ENCODE peak calls at places on chromosomes 16 and 17, in ten cellular contexts. One of them, this sample, is unnamed.

GRCh38 chr17:5706835-5707234 is 122.5 kb upstream of the NLRP1 start:
- DNase-seq in kidney epithelial cell: no peak
- DNase-seq in effector CD8-positive, alpha-beta T cell: peak; percentile 35
- DNase-seq in pons: peak; percentile 87
- DNase-seq in NCI-H748 treated with DMSO at 0.1 percent for 48 hours: peak; percentile 66
- DNase-seq in H7: peak; percentile 81
- DNase-seq in type B pancreatic cell: peak; percentile 74
- DNase-seq in COR-L47: no peak
- DNase-seq in NCI-H146: peak; percentile 75
- DNase-seq in stimulated activated CD4-positive, alpha-beta T cell treated with anti-CD3 and anti-CD28 coated beads, Interleukin-1b, Interleukin-23, amount 100 ng/mL, for 1 hour: peak; percentile 38
- DNase-seq in this sample: peak; percentile 35

GRCh38 chr17:17120716-17121115 is 78.5 kb downstream of the MPRIP start:
- DNase-seq in kidney epithelial cell: no peak
- DNase-seq in effector CD8-positive, alpha-beta T cell: no peak
- DNase-seq in pons: no peak
- DNase-seq in NCI-H748 treated with DMSO at 0.1 percent for 48 hours: no peak
- DNase-seq in H7: peak; percentile 69
- DNase-seq in type B pancreatic cell: no peak
- DNase-seq in COR-L47: no peak
- DNase-seq in NCI-H146: no peak
- DNase-seq in stimulated activated CD4-positive, alpha-beta T cell treated with anti-CD3 and anti-CD28 coated beads, Interleukin-1b, Interleukin-23, amount 100 ng/mL, for 1 hour: no peak
- DNase-seq in this sample: no peak

GRCh38 chr16:85562102-85562786 is 50.9 kb upstream of the GSE1 start:
- DNase-seq in kidney epithelial cell: no peak
- DNase-seq in effector CD8-positive, alpha-beta T cell: no peak
- DNase-seq in pons: no peak
- DNase-seq in NCI-H748 treated with DMSO at 0.1 percent for 48 hours: no peak
- DNase-seq in H7: no peak
- DNase-seq in type B pancreatic cell: no peak
- DNase-seq in COR-L47: no peak
- DNase-seq in NCI-H146: peak; percentile 68
- DNase-seq in stimulated activated CD4-positive, alpha-beta T cell treated with anti-CD3 and anti-CD28 coated beads, Interleukin-1b, Interleukin-23, amount 100 ng/mL, for 1 hour: no peak
- DNase-seq in this sample: no peak

GRCh38 chr16:88785106-88785924 is at the start of gene PIEZO1:
- DNase-seq in kidney epithelial cell: no peak
- DNase-seq in effector CD8-positive, alpha-beta T cell: peak; percentile 77
- DNase-seq in pons: no peak
- DNase-seq in NCI-H748 treated with DMSO at 0.1 percent for 48 hours: no peak
- DNase-seq in H7: peak; percentile 90
- DNase-seq in type B pancreatic cell: no peak
- DNase-seq in COR-L47: no peak
- DNase-seq in NCI-H146: no peak
- DNase-seq in stimulated activated CD4-positive, alpha-beta T cell treated with anti-CD3 and anti-CD28 coated beads, Interleukin-1b, Interleukin-23, amount 100 ng/mL, for 1 hour: peak; percentile 63
- DNase-seq in this sample: peak; percentile 70

GRCh38 chr16:68093816-68094613 is 8.8 kb downstream of the NFATC3 start:
- DNase-seq in kidney epithelial cell: no peak
- DNase-seq in effector CD8-positive, alpha-beta T cell: no peak
- DNase-seq in pons: peak; percentile 72
- DNase-seq in NCI-H748 treated with DMSO at 0.1 percent for 48 hours: no peak
- DNase-seq in H7: peak; percentile 26
- DNase-seq in type B pancreatic cell: no peak
- DNase-seq in COR-L47: no peak
- DNase-seq in NCI-H146: no peak
- DNase-seq in stimulated activated CD4-positive, alpha-beta T cell treated with anti-CD3 and anti-CD28 coated beads, Interleukin-1b, Interleukin-23, amount 100 ng/mL, for 1 hour: no peak
- DNase-seq in this sample: no peak

GRCh38 chr16:85279874-85280545 is 167.7 kb upstream of the CIBAR2 start:
- DNase-seq in kidney epithelial cell: no peak
- DNase-seq in effector CD8-positive, alpha-beta T cell: no peak
- DNase-seq in pons: peak; percentile 63
- DNase-seq in NCI-H748 treated with DMSO at 0.1 percent for 48 hours: no peak
- DNase-seq in H7: no peak
- DNase-seq in type B pancreatic cell: no peak
- DNase-seq in COR-L47: no peak
- DNase-seq in NCI-H146: no peak
- DNase-seq in stimulated activated CD4-positive, alpha-beta T cell treated with anti-CD3 and anti-CD28 coated beads, Interleukin-1b, Interleukin-23, amount 100 ng/mL, for 1 hour: no peak
- DNase-seq in this sample: no peak

GRCh38 chr17:38751144-38751802 is 1.3 kb upstream of the PSMB3 start:
- DNase-seq in kidney epithelial cell: no peak
- DNase-seq in effector CD8-positive, alpha-beta T cell: no peak
- DNase-seq in pons: no peak
- DNase-seq in NCI-H748 treated with DMSO at 0.1 percent for 48 hours: peak; percentile 61
- DNase-seq in H7: peak; percentile 51
- DNase-seq in type B pancreatic cell: no peak
- DNase-seq in COR-L47: peak; percentile 39
- DNase-seq in NCI-H146: peak; percentile 63
- DNase-seq in stimulated activated CD4-positive, alpha-beta T cell treated with anti-CD3 and anti-CD28 coated beads, Interleukin-1b, Interleukin-23, amount 100 ng/mL, for 1 hour: no peak
- DNase-seq in this sample: no peak

GRCh38 chr17:7021993-7022778 is 664 bp upstream of the BCL6B start:
- DNase-seq in kidney epithelial cell: no peak
- DNase-seq in effector CD8-positive, alpha-beta T cell: peak; percentile 64
- DNase-seq in pons: peak; percentile 46
- DNase-seq in NCI-H748 treated with DMSO at 0.1 percent for 48 hours: peak; percentile 44
- DNase-seq in H7: peak; percentile 97
- DNase-seq in type B pancreatic cell: peak; percentile 84
- DNase-seq in COR-L47: no peak
- DNase-seq in NCI-H146: peak; percentile 64
- DNase-seq in stimulated activated CD4-positive, alpha-beta T cell treated with anti-CD3 and anti-CD28 coated beads, Interleukin-1b, Interleukin-23, amount 100 ng/mL, for 1 hour: peak; percentile 68
- DNase-seq in this sample: peak; percentile 66

GRCh38 chr16:88703486-88704309 is 2.5 kb downstream of the RNF166 start:
- DNase-seq in kidney epithelial cell: no peak
- DNase-seq in effector CD8-positive, alpha-beta T cell: peak; percentile 53
- DNase-seq in pons: peak; percentile 51
- DNase-seq in NCI-H748 treated with DMSO at 0.1 percent for 48 hours: no peak
- DNase-seq in H7: no peak
- DNase-seq in type B pancreatic cell: no peak
- DNase-seq in COR-L47: no peak
- DNase-seq in NCI-H146: no peak
- DNase-seq in stimulated activated CD4-positive, alpha-beta T cell treated with anti-CD3 and anti-CD28 coated beads, Interleukin-1b, Interleukin-23, amount 100 ng/mL, for 1 hour: no peak
- DNase-seq in this sample: peak; percentile 68

GRCh38 chr16:52812945-52813556 is 239.6 kb downstream of the CHD9NB start:
- DNase-seq in kidney epithelial cell: peak; percentile 42
- DNase-seq in effector CD8-positive, alpha-beta T cell: no peak
- DNase-seq in pons: no peak
- DNase-seq in NCI-H748 treated with DMSO at 0.1 percent for 48 hours: no peak
- DNase-seq in H7: no peak
- DNase-seq in type B pancreatic cell: no peak
- DNase-seq in COR-L47: no peak
- DNase-seq in NCI-H146: no peak
- DNase-seq in stimulated activated CD4-positive, alpha-beta T cell treated with anti-CD3 and anti-CD28 coated beads, Interleukin-1b, Interleukin-23, amount 100 ng/mL, for 1 hour: no peak
- DNase-seq in this sample: no peak

GRCh38 chr17:67608691-67609090 is 109.0 kb upstream of the NOL11 start:
- DNase-seq in kidney epithelial cell: no peak
- DNase-seq in effector CD8-positive, alpha-beta T cell: no peak
- DNase-seq in pons: peak; percentile 67
- DNase-seq in NCI-H748 treated with DMSO at 0.1 percent for 48 hours: no peak
- DNase-seq in H7: no peak
- DNase-seq in type B pancreatic cell: no peak
- DNase-seq in COR-L47: no peak
- DNase-seq in NCI-H146: no peak
- DNase-seq in stimulated activated CD4-positive, alpha-beta T cell treated with anti-CD3 and anti-CD28 coated beads, Interleukin-1b, Interleukin-23, amount 100 ng/mL, for 1 hour: no peak
- DNase-seq in this sample: no peak

GRCh38 chr17:7313890-7314718 is 1.1 kb downstream of the GPS2 start:
- DNase-seq in kidney epithelial cell: no peak
- DNase-seq in effector CD8-positive, alpha-beta T cell: no peak
- DNase-seq in pons: no peak
- DNase-seq in NCI-H748 treated with DMSO at 0.1 percent for 48 hours: no peak
- DNase-seq in H7: no peak
- DNase-seq in type B pancreatic cell: no peak
- DNase-seq in COR-L47: no peak
- DNase-seq in NCI-H146: no peak
- DNase-seq in stimulated activated CD4-positive, alpha-beta T cell treated with anti-CD3 and anti-CD28 coated beads, Interleukin-1b, Interleukin-23, amount 100 ng/mL, for 1 hour: no peak
- DNase-seq in this sample: no peak

GRCh38 chr17:27200476-27200875 is 93.4 kb upstream of the WSB1 start:
- DNase-seq in kidney epithelial cell: no peak
- DNase-seq in effector CD8-positive, alpha-beta T cell: no peak
- DNase-seq in pons: no peak
- DNase-seq in NCI-H748 treated with DMSO at 0.1 percent for 48 hours: no peak
- DNase-seq in H7: no peak
- DNase-seq in type B pancreatic cell: no peak
- DNase-seq in COR-L47: no peak
- DNase-seq in NCI-H146: no peak
- DNase-seq in stimulated activated CD4-positive, alpha-beta T cell treated with anti-CD3 and anti-CD28 coated beads, Interleukin-1b, Interleukin-23, amount 100 ng/mL, for 1 hour: no peak
- DNase-seq in this sample: no peak

GRCh38 chr16:88014954-88015805 is 63.9 kb downstream of the BANP start:
- DNase-seq in kidney epithelial cell: no peak
- DNase-seq in effector CD8-positive, alpha-beta T cell: no peak
- DNase-seq in pons: no peak
- DNase-seq in NCI-H748 treated with DMSO at 0.1 percent for 48 hours: no peak
- DNase-seq in H7: no peak
- DNase-seq in type B pancreatic cell: no peak
- DNase-seq in COR-L47: no peak
- DNase-seq in NCI-H146: no peak
- DNase-seq in stimulated activated CD4-positive, alpha-beta T cell treated with anti-CD3 and anti-CD28 coated beads, Interleukin-1b, Interleukin-23, amount 100 ng/mL, for 1 hour: no peak
- DNase-seq in this sample: no peak

GRCh38 chr17:21303441-21304065 is 19.0 kb downstream of the MAP2K3 start:
- DNase-seq in kidney epithelial cell: no peak
- DNase-seq in effector CD8-positive, alpha-beta T cell: no peak
- DNase-seq in pons: no peak
- DNase-seq in NCI-H748 treated with DMSO at 0.1 percent for 48 hours: no peak
- DNase-seq in H7: peak; percentile 64
- DNase-seq in type B pancreatic cell: no peak
- DNase-seq in COR-L47: no peak
- DNase-seq in NCI-H146: no peak
- DNase-seq in stimulated activated CD4-positive, alpha-beta T cell treated with anti-CD3 and anti-CD28 coated beads, Interleukin-1b, Interleukin-23, amount 100 ng/mL, for 1 hour: no peak
- DNase-seq in this sample: no peak

GRCh38 chr16:25747160-25747758 is 55.5 kb downstream of the HS3ST4 start:
- DNase-seq in kidney epithelial cell: no peak
- DNase-seq in effector CD8-positive, alpha-beta T cell: no peak
- DNase-seq in pons: peak; percentile 31
- DNase-seq in NCI-H748 treated with DMSO at 0.1 percent for 48 hours: no peak
- DNase-seq in H7: peak; percentile 17
- DNase-seq in type B pancreatic cell: no peak
- DNase-seq in COR-L47: no peak
- DNase-seq in NCI-H146: no peak
- DNase-seq in stimulated activated CD4-positive, alpha-beta T cell treated with anti-CD3 and anti-CD28 coated beads, Interleukin-1b, Interleukin-23, amount 100 ng/mL, for 1 hour: no peak
- DNase-seq in this sample: no peak

GRCh38 chr16:79918916-79919315 is 318.4 kb upstream of the MAF start:
- DNase-seq in kidney epithelial cell: no peak
- DNase-seq in effector CD8-positive, alpha-beta T cell: no peak
- DNase-seq in pons: no peak
- DNase-seq in NCI-H748 treated with DMSO at 0.1 percent for 48 hours: no peak
- DNase-seq in H7: no peak
- DNase-seq in type B pancreatic cell: no peak
- DNase-seq in COR-L47: no peak
- DNase-seq in NCI-H146: no peak
- DNase-seq in stimulated activated CD4-positive, alpha-beta T cell treated with anti-CD3 and anti-CD28 coated beads, Interleukin-1b, Interleukin-23, amount 100 ng/mL, for 1 hour: no peak
- DNase-seq in this sample: no peak

This sample was measured in T-helper 1 cell.